ENCODE peak calls at places on chromosomes 16 and 17, in four cellular contexts. S is stomach, T is transverse colon, R is HCT116. O is an unnamed sample.

GRCh38 chr17:37642706-37643105 is 540 bp downstream of the DDX52 start:
- DNase-seq in T (no peak), S (no peak), R (no peak), O (no peak)

GRCh38 chr16:10738231-10739077 is 5.2 kb upstream of the NUBP1 start:
- DNase-seq in T (peak), S (peak), R (peak), O (peak)

GRCh38 chr16:17269434-17269833 is 201.3 kb downstream of the XYLT1 start:
- DNase-seq in R (no peak), S (no peak), T (no peak), O (no peak)

GRCh38 chr17:65409381-65409780 is 152.1 kb downstream of the AXIN2 start:
- DNase-seq in T (no peak), S (no peak), R (no peak), O (no peak)

GRCh38 chr17:43650471-43650870 is 11.3 kb downstream of the MEOX1 start:
- DNase-seq in T (no peak), S (no peak), R (no peak), O (no peak)

GRCh38 chr17:42240201-42240600 is 36.0 kb downstream of the STAT5B start:
- DNase-seq in T (no peak), R (no peak), S (no peak), O (no peak)

GRCh38 chr17:82299452-82299851 is 18.0 kb downstream of the CD7 start:
- DNase-seq in T (no peak), S (no peak), R (no peak), O (no peak)

GRCh38 chr16:31253642-31254045 is 6.1 kb upstream of the ITGAM start:
- DNase-seq in R (no peak), T (peak), S (peak), O (no peak)

GRCh38 chr17:37828313-37829124 is 83.7 kb upstream of the HNF1B start:
- DNase-seq in S (no peak), T (no peak), R (no peak), O (no peak)

GRCh38 chr16:84916850-84917249 is 94.5 kb downstream of the ZDHHC7 start:
- DNase-seq in S (no peak), T (no peak), R (no peak), O (no peak)

GRCh38 chr16:85707528-85708095 is 18.9 kb upstream of the GINS2 start:
- DNase-seq in S (no peak), R (no peak), T (peak), O (no peak)

GRCh38 chr16:88941933-88942909 is 34.8 kb downstream of the CBFA2T3 start:
- DNase-seq in S (peak), R (peak), T (peak), O (no peak)

GRCh38 chr16:49121636-49122035 is 160.0 kb downstream of the CBLN1 start:
- DNase-seq in R (no peak), T (no peak), S (no peak), O (no peak)

GRCh38 chr16:79528281-79528680 is 72.3 kb downstream of the MAF start:
- DNase-seq in S (no peak), R (no peak), T (no peak), O (no peak)

GRCh38 chr17:81867123-81867951 is 3.8 kb downstream of the ARHGDIA start:
- DNase-seq in S (peak), R (no peak), T (peak), O (no peak)

GRCh38 chr17:27199948-27200347 is 94.0 kb upstream of the WSB1 start:
- DNase-seq in R (no peak), S (no peak), T (no peak), O (no peak)

GRCh38 chr17:1649116-1649843 is 386 bp downstream of the RILP start:
- DNase-seq in R (peak), T (peak), S (peak), O (no peak)

GRCh38 chr16:18846416-18846815 is 45.1 kb upstream of the ARL6IP1 start:
- DNase-seq in T (no peak), S (no peak), R (no peak), O (no peak)

GRCh38 chr17:33667052-33667509 is 374.0 kb upstream of the ASIC2 start:
- DNase-seq in S (no peak), R (no peak), T (no peak), O (no peak)

GRCh38 chr17:8345052-8345690 is 5.5 kb downstream of the ODF4 start:
- DNase-seq in S (no peak), T (no peak), R (no peak), O (no peak)

GRCh38 chr17:61414936-61415251 is 15.3 kb downstream of the TBX2 start:
- DNase-seq in R (no peak), S (peak), T (no peak), O (no peak)

GRCh38 chr16:31484491-31485171 is 1.7 kb downstream of the SLC5A2 start:
- DNase-seq in T (peak), R (no peak), S (peak), O (no peak)

GRCh38 chr16:51391798-51392511 is 240.9 kb upstream of the SALL1 start:
- DNase-seq in T (no peak), S (no peak), R (no peak), O (no peak)

GRCh38 chr16:86091976-86092375 is 193.0 kb downstream of the IRF8 start:
- DNase-seq in R (no peak), T (no peak), S (no peak), O (no peak)

GRCh38 chr16:72198021-72198420 is 26.1 kb upstream of the PMFBP1 start:
- DNase-seq in S (no peak), R (no peak), T (no peak), O (no peak)

GRCh38 chr16:31087971-31088370 is 772 bp downstream of the PRSS53 start:
- DNase-seq in T (no peak), S (no peak), R (no peak), O (no peak)

GRCh38 chr16:49514391-49514980 is 140.9 kb downstream of the C16orf78 start:
- DNase-seq in S (peak), R (no peak), T (no peak), O (no peak)

GRCh38 chr17:73043686-73044581 is 48.6 kb downstream of the SLC39A11 start:
- DNase-seq in T (no peak), R (no peak), S (no peak), O (no peak)

GRCh38 chr17:6023452-6023851 is 46.7 kb upstream of the WSCD1 start:
- DNase-seq in R (no peak), S (no peak), T (no peak), O (no peak)

GRCh38 chr17:77958716-77959215 is 263 bp downstream of the TNRC6C start:
- DNase-seq in S (no peak), R (no peak), T (no peak), O (no peak)

DNA sequence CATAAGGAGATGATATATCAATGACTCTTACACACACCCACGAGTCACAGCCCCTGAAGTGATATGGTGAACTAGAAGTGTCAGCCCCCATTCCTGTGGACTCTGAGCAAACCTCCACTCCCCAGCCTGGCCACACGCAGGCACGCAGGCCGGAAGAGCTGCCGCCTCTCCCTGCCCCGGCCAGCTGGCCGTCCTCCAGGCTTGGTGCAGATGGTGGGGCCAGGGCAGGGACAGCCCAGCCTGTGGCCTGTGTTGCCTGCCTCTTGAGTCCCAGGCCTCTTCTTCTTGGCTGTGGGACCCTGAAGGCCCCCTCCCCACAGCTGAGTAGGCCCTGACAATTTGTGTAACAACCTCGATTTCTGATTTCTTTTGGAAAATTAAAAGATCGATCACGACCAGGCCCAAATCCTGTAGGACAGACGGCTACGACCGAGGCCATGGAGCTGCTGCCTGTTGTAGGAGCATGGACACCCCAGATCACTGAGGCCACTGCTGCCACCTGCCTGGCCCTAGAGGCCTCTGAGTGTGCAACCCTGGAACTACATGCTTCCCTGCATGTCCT is 10.0 kb upstream of the MPRIP start:
- DNase-seq in S (peak), T (peak), R (no peak), O (no peak)
- TF ChIP-seq POLR2AphosphoS5 in S (no peak), T (no peak), R (no peak), O (no peak)

DNA sequence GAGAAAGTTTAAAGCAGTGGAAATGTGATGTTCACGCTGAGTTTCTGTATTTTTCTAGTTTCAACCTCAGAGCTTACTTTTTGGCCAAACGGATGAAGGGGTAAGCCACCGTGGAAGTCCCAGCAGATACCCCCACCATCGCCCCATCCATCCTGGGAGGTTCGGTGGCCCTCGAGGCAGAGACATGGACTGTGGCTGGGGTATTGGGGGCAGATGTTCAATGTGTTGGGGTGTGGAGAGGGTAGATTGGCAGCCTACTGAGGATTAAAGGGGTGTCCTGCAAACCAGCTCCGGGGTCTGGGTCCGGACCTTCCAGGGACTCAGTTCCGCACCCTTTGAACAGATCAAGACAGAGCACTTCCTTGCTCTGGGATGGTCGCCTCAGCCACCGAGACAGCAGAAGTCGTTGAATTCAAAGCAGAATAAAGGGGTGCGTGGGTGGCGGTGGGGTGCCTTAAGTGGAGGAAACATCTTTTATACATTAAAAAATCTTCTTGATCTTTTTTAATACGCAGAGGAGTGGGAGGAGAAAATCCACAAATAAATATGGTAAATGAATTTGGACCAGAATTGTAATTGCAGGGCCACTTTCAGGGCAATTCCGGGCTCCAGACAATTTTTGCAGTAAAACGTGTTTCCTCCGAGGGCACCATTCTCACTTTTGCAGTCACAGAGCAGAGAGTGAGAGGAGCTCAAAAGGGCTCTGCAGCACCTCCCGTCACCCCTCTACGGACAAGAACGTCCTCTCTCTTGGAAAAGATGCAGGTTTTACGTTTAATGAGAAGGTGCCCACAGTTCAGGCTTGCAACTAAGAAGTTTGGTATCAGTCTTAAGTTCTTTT is 8.2 kb upstream of the CBX8 start:
- DNase-seq in R (no peak), S (no peak), T (no peak), O (no peak)
- H3K27ac ChIP-seq in R (no peak), S (no peak), T (no peak), O (no peak)

GRCh38 chr16:20803192-20803560 is 3.1 kb downstream of the ERI2 start:
- DNase-seq in T (no peak), S (no peak), R (no peak), O (no peak)

GRCh38 chr16:20801278-20801677 is 5.0 kb downstream of the ERI2 start:
- DNase-seq in R (no peak), S (no peak), T (no peak), O (no peak)

GRCh38 chr16:20803561-20804214 is 2.6 kb downstream of the ERI2 start:
- DNase-seq in S (no peak), R (no peak), T (no peak), O (no peak)

GRCh38 chr16:20807822-20808207 is 1.5 kb downstream of the REXO5 start:
- DNase-seq in R (no peak), S (no peak), T (no peak), O (no peak)

DNA sequence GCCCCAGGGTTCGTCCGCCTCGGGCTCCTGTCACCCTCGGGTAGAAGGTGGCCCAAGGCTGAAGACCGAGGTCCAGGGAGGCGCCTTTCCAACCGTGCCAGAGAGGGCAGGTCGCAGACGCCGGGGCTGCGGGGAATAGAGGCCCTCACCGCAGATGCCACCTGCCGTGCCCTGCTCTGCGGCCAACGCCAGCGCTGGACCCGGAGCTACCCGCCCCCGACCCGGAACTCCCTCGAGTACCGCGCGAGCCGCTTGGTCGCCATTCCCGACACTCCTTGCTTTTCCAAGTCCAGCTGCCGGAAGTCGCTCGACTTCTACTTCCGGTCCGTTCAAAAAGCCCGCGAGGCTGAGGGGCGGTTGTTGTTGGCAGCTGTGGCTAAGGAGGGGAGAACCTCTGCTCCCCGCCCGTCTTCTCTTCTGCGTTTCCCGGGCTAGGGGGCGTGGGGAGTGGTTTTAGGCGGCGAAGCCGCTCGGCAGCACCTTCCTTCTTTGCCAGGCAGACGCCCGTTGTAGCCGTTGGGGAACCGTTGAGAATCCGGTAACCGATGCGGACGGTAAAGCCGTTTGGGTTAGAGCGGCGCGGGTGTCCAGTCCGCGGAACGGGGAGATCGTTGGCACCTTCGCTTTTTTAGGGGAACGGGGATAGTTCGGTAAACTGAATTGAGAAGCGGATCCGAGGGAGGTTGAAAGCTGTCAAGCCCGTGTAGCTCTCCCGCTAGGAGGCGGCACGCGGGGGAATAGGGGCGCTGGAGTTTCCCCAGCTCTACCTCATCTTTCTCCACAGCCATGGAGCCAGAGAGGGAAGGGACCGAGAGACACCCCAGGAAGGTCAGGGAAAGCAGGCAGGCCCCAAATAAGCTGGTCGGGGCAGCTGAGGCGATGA is at the start of the genes ERI2 and REXO5:
- DNase-seq in T (peak), S (peak), R (peak), O (peak)
- TF ChIP-seq CTCF in T (peak), S (peak), R (peak), O (peak)

DNA sequence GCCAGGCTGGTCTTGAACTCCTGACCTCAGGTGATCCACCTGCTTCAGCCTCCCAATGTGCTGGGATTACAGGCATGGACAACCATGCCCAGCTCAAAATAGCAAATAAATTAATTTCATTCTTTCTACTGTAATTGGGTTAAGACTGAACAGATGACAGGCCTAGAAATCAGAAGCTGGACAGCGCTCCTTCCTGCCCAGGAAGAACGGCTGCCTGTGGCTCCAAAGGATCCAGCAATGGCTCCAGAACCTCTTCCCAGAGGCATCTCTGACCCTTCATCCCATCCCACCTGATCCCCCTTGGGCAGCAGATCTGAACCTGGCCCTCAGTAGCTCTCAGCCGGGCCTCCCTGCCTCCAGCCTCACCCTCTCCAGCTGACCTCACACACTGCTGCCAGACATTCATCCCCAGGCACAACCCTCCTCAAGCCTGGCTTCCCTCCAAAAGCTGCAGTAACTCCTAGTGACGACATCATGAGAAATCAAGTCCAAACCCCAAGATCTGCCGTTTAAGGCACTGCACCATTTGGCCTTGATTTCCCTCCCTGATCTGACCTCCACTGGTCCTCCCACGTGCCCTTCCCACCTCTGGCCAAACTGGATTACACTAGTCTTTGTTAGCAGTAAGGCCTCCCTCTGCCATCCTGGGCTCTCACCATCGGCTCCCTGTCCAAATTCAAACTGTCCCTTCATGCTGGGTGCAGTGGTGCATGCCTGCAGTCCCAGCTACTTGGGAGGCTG is 3.1 kb upstream of the MIF4GD start:
- DNase-seq in T (no peak), R (no peak), S (no peak), O (no peak)
- TF ChIP-seq POLR2AphosphoS5 in T (no peak), R (no peak), S (no peak), O (peak)

DNA sequence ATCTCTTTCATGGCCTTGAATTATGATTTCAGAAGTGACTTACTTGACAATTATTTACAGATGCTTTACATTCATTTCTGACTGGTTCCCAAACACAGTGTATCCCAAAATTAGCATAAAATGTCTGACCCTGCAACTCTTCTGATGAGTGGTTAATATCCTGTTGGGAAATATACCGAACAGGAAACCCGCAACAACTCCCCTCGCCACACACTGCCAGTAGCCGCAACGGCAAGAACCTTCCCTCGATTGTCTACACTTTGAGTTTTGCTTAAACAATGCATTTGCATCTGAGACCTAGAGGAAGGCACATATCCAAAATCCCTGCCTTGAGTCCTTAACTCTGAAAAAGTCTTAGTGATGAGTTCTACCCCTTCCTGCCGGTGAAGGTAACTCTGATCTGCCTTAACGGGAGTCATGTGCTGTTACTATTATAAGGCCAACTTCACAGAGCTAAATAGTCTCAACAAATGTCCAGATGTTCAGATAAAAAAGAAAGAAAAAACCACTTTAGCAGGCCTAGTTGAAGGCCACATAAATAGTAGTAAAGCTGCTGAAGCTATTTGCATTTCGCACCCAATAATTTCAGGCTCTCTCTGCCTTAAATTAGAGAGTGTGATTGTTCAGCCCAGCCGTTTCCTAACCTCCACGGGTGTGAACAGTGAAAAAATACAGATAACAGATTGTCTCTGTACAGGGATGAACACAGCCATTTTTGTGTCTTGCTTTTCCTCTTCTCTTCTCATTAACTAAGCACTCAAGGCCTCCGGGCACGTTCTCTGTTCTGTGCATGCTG is 321.1 kb downstream of the HS3ST3B1 start:
- DNase-seq in T (no peak), R (no peak), S (no peak), O (no peak)
- H3K27ac ChIP-seq in T (no peak), R (no peak), S (no peak), O (no peak)

GRCh38 chr16:22813946-22814325 is at the start of gene HS3ST2:
- DNase-seq in S (no peak), T (peak), R (no peak), O (no peak)
- TF ChIP-seq CTCF in S (no peak), T (peak), R (no peak), O (no peak)

GRCh38 chr17:28916302-28916934 is 13.5 kb upstream of the DHRS13 start:
- DNase-seq in R (peak), T (no peak), S (peak), O (no peak)
- TF ChIP-seq POLR2AphosphoS5 in R (no peak), T (no peak), S (no peak), O (no peak)

GRCh38 chr16:74451951-74452758 is 30.9 kb upstream of the CLEC18B start:
- DNase-seq in T (no peak), S (no peak), R (no peak), O (no peak)

GRCh38 chr16:74456290-74456625 is 35.0 kb upstream of the CLEC18B start:
- DNase-seq in R (no peak), S (no peak), T (no peak), O (no peak)

GRCh38 chr16:74450967-74451760 is 29.9 kb upstream of the CLEC18B start:
- DNase-seq in S (no peak), T (no peak), R (no peak), O (no peak)

GRCh38 chr16:74455213-74455612 is 33.9 kb upstream of the CLEC18B start:
- DNase-seq in T (no peak), S (no peak), R (no peak), O (no peak)

GRCh38 chr16:74455619-74456289 is 34.5 kb upstream of the CLEC18B start:
- DNase-seq in T (no peak), S (no peak), R (no peak), O (no peak)
- H3K27ac ChIP-seq in T (no peak), S (no peak), R (peak), O (no peak)